ENCODE peak calls at places on chromosome 3, in five cellular contexts. X is endothelial cell, I is Kasumi-1, Z is NCI-H1694, N is left ventricle myocardium superior. M is an unnamed sample.

GRCh38 chr3:125107384-125107783 is 51.6 kb upstream of the HEG1 start:
- DNase-seq in X (no peak), I (no peak), Z (no peak), N (no peak), M (no peak)

GRCh38 chr3:190116551-190117067 is 4.1 kb downstream of the P3H2 start:
- DNase-seq in X (no peak), I (no peak), Z (no peak), N (no peak), M (no peak)

GRCh38 chr3:47705391-47705790 is 76.3 kb downstream of the SMARCC1 start:
- DNase-seq in X (no peak), I (no peak), Z (no peak), N (no peak), M (no peak)

GRCh38 chr3:62370112-62371031 is 3.0 kb downstream of the FEZF2 start:
- DNase-seq in X (peak), I (no peak), Z (no peak), N (no peak), M (no peak)

GRCh38 chr3:16085884-16086608 is 88.4 kb upstream of the GALNT15 start:
- DNase-seq in X (no peak), I (no peak), Z (no peak), N (peak), M (peak)

GRCh38 chr3:173652093-173652492 is 254.5 kb downstream of the NLGN1 start:
- DNase-seq in X (no peak), I (no peak), Z (no peak), N (no peak), M (no peak)

GRCh38 chr3:152331018-152331541 is 62.4 kb downstream of the MBNL1 start:
- DNase-seq in X (no peak), I (no peak), Z (no peak), N (no peak), M (no peak)

GRCh38 chr3:171944109-171945016 is 95.0 kb upstream of the FNDC3B start:
- DNase-seq in X (no peak), I (no peak), Z (no peak), N (no peak), M (no peak)

GRCh38 chr3:43817825-43818224 is 127.1 kb downstream of the ABHD5 start:
- DNase-seq in X (no peak), I (no peak), Z (no peak), N (no peak), M (no peak)

GRCh38 chr3:28971156-28971555 is 309.7 kb upstream of the RBMS3 start:
- DNase-seq in X (peak), I (no peak), Z (no peak), N (no peak), M (no peak)

GRCh38 chr3:168275662-168276061 is 179.9 kb upstream of the GOLIM4 start:
- DNase-seq in X (no peak), I (no peak), Z (no peak), N (no peak), M (no peak)

GRCh38 chr3:57959407-57960173 is 48.6 kb upstream of the FLNB start:
- DNase-seq in X (no peak), I (peak), Z (no peak), N (no peak), M (no peak)

GRCh38 chr3:182115328-182116045 is 403.8 kb downstream of the SOX2 start:
- DNase-seq in X (no peak), I (no peak), Z (no peak), N (no peak), M (no peak)

GRCh38 chr3:124246949-124247348 is 255.0 kb upstream of the ROPN1 start:
- DNase-seq in X (no peak), I (peak), Z (peak), N (no peak), M (no peak)

GRCh38 chr3:125219261-125219701 is 6.7 kb upstream of the SLC12A8 start:
- DNase-seq in X (no peak), I (no peak), Z (no peak), N (no peak), M (no peak)